ENCODE peak calls at places on chromosomes 4 and X, in nine cellular contexts. One of them, this sample, is unnamed.

GRCh38 chrX:5051831-5052491 is 1176.7 kb downstream of the NLGN4X start:
- DNase-seq in cardiac fibroblast: peak; percentile 90
- DNase-seq in astrocyte of the spinal cord: peak; percentile 90
- DNase-seq in heart left ventricle: peak; percentile 64
- DNase-seq in uterus: peak; percentile 18
- DNase-seq in GM12865: no peak
- DNase-seq in HL-60: no peak
- DNase-seq in epithelial cell of proximal tubule: peak; percentile 89
- DNase-seq in colonic mucosa: peak; percentile 34
- DNase-seq in this sample: no peak

GRCh38 chr4:16607241-16607640 is 291.2 kb downstream of the LDB2 start:
- DNase-seq in GM12865: no peak
- DNase-seq in epithelial cell of proximal tubule: no peak
- DNase-seq in cardiac fibroblast: no peak
- DNase-seq in uterus: no peak
- DNase-seq in colonic mucosa: no peak
- DNase-seq in heart left ventricle: no peak
- DNase-seq in HL-60: no peak
- DNase-seq in astrocyte of the spinal cord: no peak
- DNase-seq in this sample: no peak

GRCh38 chr4:99644453-99644852 is 13.2 kb downstream of the C4orf54 start:
- DNase-seq in GM12865: no peak
- DNase-seq in astrocyte of the spinal cord: no peak
- DNase-seq in HL-60: no peak
- DNase-seq in cardiac fibroblast: no peak
- DNase-seq in epithelial cell of proximal tubule: no peak
- DNase-seq in uterus: no peak
- DNase-seq in heart left ventricle: no peak
- DNase-seq in colonic mucosa: no peak
- DNase-seq in this sample: no peak

GRCh38 chrX:128436397-128437103 is 384.3 kb upstream of the ACTRT1 start:
- DNase-seq in astrocyte of the spinal cord: no peak
- DNase-seq in epithelial cell of proximal tubule: no peak
- DNase-seq in cardiac fibroblast: no peak
- DNase-seq in HL-60: no peak
- DNase-seq in colonic mucosa: no peak
- DNase-seq in uterus: no peak
- DNase-seq in heart left ventricle: no peak
- DNase-seq in GM12865: no peak
- DNase-seq in this sample: no peak

GRCh38 chr4:71941001-71941400 is 90.8 kb upstream of the NPFFR2 start:
- DNase-seq in HL-60: no peak
- DNase-seq in heart left ventricle: no peak
- DNase-seq in colonic mucosa: peak; percentile 19
- DNase-seq in astrocyte of the spinal cord: no peak
- DNase-seq in cardiac fibroblast: peak; percentile 43
- DNase-seq in GM12865: peak; percentile 39
- DNase-seq in epithelial cell of proximal tubule: no peak
- DNase-seq in uterus: no peak
- DNase-seq in this sample: no peak

GRCh38 chrX:49040376-49040955 is 2.7 kb downstream of the TFE3 start:
- DNase-seq in colonic mucosa: no peak
- DNase-seq in GM12865: no peak
- DNase-seq in HL-60: no peak
- DNase-seq in heart left ventricle: no peak
- DNase-seq in epithelial cell of proximal tubule: no peak
- DNase-seq in astrocyte of the spinal cord: peak; percentile 4
- DNase-seq in cardiac fibroblast: peak; percentile 59
- DNase-seq in uterus: no peak
- DNase-seq in this sample: no peak

GRCh38 chr4:43008793-43009192 is 116.3 kb downstream of the GRXCR1 start:
- DNase-seq in colonic mucosa: no peak
- DNase-seq in epithelial cell of proximal tubule: no peak
- DNase-seq in cardiac fibroblast: no peak
- DNase-seq in HL-60: no peak
- DNase-seq in astrocyte of the spinal cord: no peak
- DNase-seq in uterus: no peak
- DNase-seq in heart left ventricle: no peak
- DNase-seq in GM12865: no peak
- DNase-seq in this sample: no peak

GRCh38 chr4:54228563-54229501 is at the start of gene PDGFRA:
- DNase-seq in colonic mucosa: peak; percentile 56
- DNase-seq in astrocyte of the spinal cord: peak; percentile 89
- DNase-seq in GM12865: no peak
- DNase-seq in epithelial cell of proximal tubule: no peak
- DNase-seq in uterus: peak; percentile 87
- DNase-seq in HL-60: no peak
- DNase-seq in heart left ventricle: peak; percentile 67
- DNase-seq in cardiac fibroblast: peak; percentile 94
- DNase-seq in this sample: no peak

GRCh38 chrX:150270622-150271021 is 92.5 kb upstream of the MAMLD1 start:
- DNase-seq in GM12865: no peak
- DNase-seq in heart left ventricle: no peak
- DNase-seq in uterus: no peak
- DNase-seq in epithelial cell of proximal tubule: no peak
- DNase-seq in colonic mucosa: no peak
- DNase-seq in astrocyte of the spinal cord: no peak
- DNase-seq in HL-60: no peak
- DNase-seq in cardiac fibroblast: no peak
- DNase-seq in this sample: no peak

GRCh38 chrX:18674417-18674787 is 2.5 kb upstream of the RS1 start:
- DNase-seq in cardiac fibroblast: no peak
- DNase-seq in GM12865: no peak
- DNase-seq in astrocyte of the spinal cord: no peak
- DNase-seq in colonic mucosa: peak; percentile 34
- DNase-seq in HL-60: no peak
- DNase-seq in heart left ventricle: peak; percentile 32
- DNase-seq in uterus: peak; percentile 28
- DNase-seq in epithelial cell of proximal tubule: no peak
- DNase-seq in this sample: no peak

GRCh38 chr4:101697266-101697665 is 93.3 kb upstream of the BANK1 start:
- DNase-seq in epithelial cell of proximal tubule: no peak
- DNase-seq in astrocyte of the spinal cord: no peak
- DNase-seq in heart left ventricle: no peak
- DNase-seq in colonic mucosa: no peak
- DNase-seq in GM12865: no peak
- DNase-seq in cardiac fibroblast: no peak
- DNase-seq in uterus: no peak
- DNase-seq in HL-60: no peak
- DNase-seq in this sample: no peak

GRCh38 chr4:164716901-164717300 is 37.0 kb upstream of the SMIM31 start:
- DNase-seq in heart left ventricle: no peak
- DNase-seq in colonic mucosa: no peak
- DNase-seq in uterus: no peak
- DNase-seq in HL-60: no peak
- DNase-seq in cardiac fibroblast: no peak
- DNase-seq in GM12865: peak; percentile 36
- DNase-seq in astrocyte of the spinal cord: no peak
- DNase-seq in epithelial cell of proximal tubule: no peak
- DNase-seq in this sample: no peak
- TF ChIP-seq CTCF in heart left ventricle: no peak
- TF ChIP-seq CTCF in colonic mucosa: no peak
- TF ChIP-seq CTCF in uterus: no peak
- TF ChIP-seq CTCF in HL-60: peak; percentile 2
- TF ChIP-seq CTCF in cardiac fibroblast: no peak
- TF ChIP-seq CTCF in GM12865: peak; percentile 30
- TF ChIP-seq CTCF in astrocyte of the spinal cord: peak; percentile 22
- TF ChIP-seq CTCF in epithelial cell of proximal tubule: peak; percentile 48
- TF ChIP-seq CTCF in this sample: peak; percentile 29

GRCh38 chr4:152044341-152044740 is 283.5 kb upstream of the GATB start:
- DNase-seq in astrocyte of the spinal cord: no peak
- DNase-seq in colonic mucosa: no peak
- DNase-seq in HL-60: no peak
- DNase-seq in cardiac fibroblast: no peak
- DNase-seq in epithelial cell of proximal tubule: no peak
- DNase-seq in uterus: no peak
- DNase-seq in heart left ventricle: no peak
- DNase-seq in GM12865: no peak
- DNase-seq in this sample: no peak

GRCh38 chr4:152050098-152050497 is 289.3 kb upstream of the GATB start:
- DNase-seq in heart left ventricle: no peak
- DNase-seq in epithelial cell of proximal tubule: no peak
- DNase-seq in GM12865: no peak
- DNase-seq in astrocyte of the spinal cord: no peak
- DNase-seq in HL-60: no peak
- DNase-seq in uterus: no peak
- DNase-seq in colonic mucosa: no peak
- DNase-seq in cardiac fibroblast: no peak
- DNase-seq in this sample: no peak

GRCh38 chr4:152047451-152047850 is 286.6 kb upstream of the GATB start:
- DNase-seq in colonic mucosa: no peak
- DNase-seq in uterus: no peak
- DNase-seq in epithelial cell of proximal tubule: no peak
- DNase-seq in GM12865: no peak
- DNase-seq in astrocyte of the spinal cord: no peak
- DNase-seq in heart left ventricle: no peak
- DNase-seq in cardiac fibroblast: no peak
- DNase-seq in HL-60: no peak
- DNase-seq in this sample: no peak

GRCh38 chr4:152045397-152045780 is 284.6 kb upstream of the GATB start:
- DNase-seq in uterus: no peak
- DNase-seq in heart left ventricle: no peak
- DNase-seq in GM12865: no peak
- DNase-seq in colonic mucosa: no peak
- DNase-seq in cardiac fibroblast: no peak
- DNase-seq in HL-60: no peak
- DNase-seq in astrocyte of the spinal cord: no peak
- DNase-seq in epithelial cell of proximal tubule: no peak
- DNase-seq in this sample: no peak

DNA sequence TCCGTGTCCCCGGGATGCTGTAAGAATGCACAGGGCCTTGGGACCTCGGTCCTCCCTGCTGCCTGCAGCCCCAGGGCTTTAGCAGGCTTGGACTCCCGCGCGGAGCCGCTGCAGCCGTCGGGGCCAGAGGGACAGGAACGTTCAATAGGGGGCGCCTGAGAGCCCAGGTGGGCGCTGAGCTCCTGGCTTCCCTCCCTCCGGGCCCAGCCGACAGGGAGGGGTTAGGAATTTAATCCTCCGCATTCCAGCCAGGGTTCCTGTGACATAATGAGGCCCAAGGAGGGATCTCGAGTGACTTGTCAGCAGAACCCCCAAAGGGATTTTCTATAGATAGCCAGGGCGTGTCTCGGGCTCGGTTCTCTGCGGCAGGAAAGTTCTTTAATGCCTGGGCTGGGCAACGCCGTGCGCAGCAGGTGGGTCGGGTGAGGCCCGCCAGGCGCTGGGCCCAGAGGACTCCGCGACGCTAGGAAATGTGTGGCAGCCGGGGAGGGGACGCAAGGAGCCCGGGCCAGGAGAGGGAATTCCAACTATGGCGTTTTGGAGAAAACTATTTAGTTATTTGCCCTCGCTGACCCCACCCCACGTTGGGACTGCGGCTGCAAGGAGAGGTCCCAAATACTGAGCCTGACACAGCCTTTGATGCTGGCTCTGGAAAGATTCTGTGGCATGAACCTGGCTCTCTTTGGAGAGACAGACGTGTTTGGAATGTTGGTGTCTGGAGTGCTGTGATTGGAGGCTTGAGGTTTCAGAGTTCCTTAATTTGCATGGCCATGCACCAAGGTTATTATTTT is 285.2 kb upstream of the GATB start:
- DNase-seq in cardiac fibroblast: no peak
- DNase-seq in heart left ventricle: peak; percentile 42
- DNase-seq in epithelial cell of proximal tubule: no peak
- DNase-seq in colonic mucosa: peak; percentile 68
- DNase-seq in astrocyte of the spinal cord: no peak
- DNase-seq in HL-60: no peak
- DNase-seq in GM12865: no peak
- DNase-seq in uterus: no peak
- DNase-seq in this sample: no peak
- TF ChIP-seq CTCF in cardiac fibroblast: peak; percentile 56
- TF ChIP-seq CTCF in heart left ventricle: peak; percentile 48
- TF ChIP-seq CTCF in epithelial cell of proximal tubule: peak; percentile 82
- TF ChIP-seq CTCF in colonic mucosa: peak; percentile 52
- TF ChIP-seq CTCF in astrocyte of the spinal cord: peak; percentile 68
- TF ChIP-seq CTCF in HL-60: no peak
- TF ChIP-seq CTCF in GM12865: peak; percentile 31
- TF ChIP-seq CTCF in uterus: no peak
- TF ChIP-seq CTCF in this sample: peak; percentile 83

GRCh38 chrX:78123190-78123589 is 16.3 kb downstream of the TAF9B start:
- DNase-seq in GM12865: no peak
- DNase-seq in uterus: no peak
- DNase-seq in astrocyte of the spinal cord: peak; percentile 49
- DNase-seq in colonic mucosa: no peak
- DNase-seq in epithelial cell of proximal tubule: no peak
- DNase-seq in cardiac fibroblast: peak; percentile 57
- DNase-seq in heart left ventricle: no peak
- DNase-seq in HL-60: no peak
- DNase-seq in this sample: no peak

GRCh38 chrX:78119521-78120227 is 15.6 kb downstream of the PGK1 start:
- DNase-seq in GM12865: peak; percentile 19
- DNase-seq in cardiac fibroblast: no peak
- DNase-seq in astrocyte of the spinal cord: no peak
- DNase-seq in epithelial cell of proximal tubule: no peak
- DNase-seq in uterus: no peak
- DNase-seq in heart left ventricle: no peak
- DNase-seq in HL-60: no peak
- DNase-seq in colonic mucosa: no peak
- DNase-seq in this sample: no peak

GRCh38 chrX:78129714-78130113 is 9.7 kb downstream of the TAF9B start:
- DNase-seq in heart left ventricle: no peak
- DNase-seq in HL-60: no peak
- DNase-seq in cardiac fibroblast: no peak
- DNase-seq in GM12865: no peak
- DNase-seq in astrocyte of the spinal cord: no peak
- DNase-seq in epithelial cell of proximal tubule: no peak
- DNase-seq in uterus: no peak
- DNase-seq in colonic mucosa: no peak
- DNase-seq in this sample: no peak

GRCh38 chrX:78125148-78125547 is 14.3 kb downstream of the TAF9B start:
- DNase-seq in cardiac fibroblast: no peak
- DNase-seq in GM12865: no peak
- DNase-seq in astrocyte of the spinal cord: no peak
- DNase-seq in colonic mucosa: no peak
- DNase-seq in heart left ventricle: no peak
- DNase-seq in epithelial cell of proximal tubule: no peak
- DNase-seq in HL-60: no peak
- DNase-seq in uterus: no peak
- DNase-seq in this sample: no peak

DNA sequence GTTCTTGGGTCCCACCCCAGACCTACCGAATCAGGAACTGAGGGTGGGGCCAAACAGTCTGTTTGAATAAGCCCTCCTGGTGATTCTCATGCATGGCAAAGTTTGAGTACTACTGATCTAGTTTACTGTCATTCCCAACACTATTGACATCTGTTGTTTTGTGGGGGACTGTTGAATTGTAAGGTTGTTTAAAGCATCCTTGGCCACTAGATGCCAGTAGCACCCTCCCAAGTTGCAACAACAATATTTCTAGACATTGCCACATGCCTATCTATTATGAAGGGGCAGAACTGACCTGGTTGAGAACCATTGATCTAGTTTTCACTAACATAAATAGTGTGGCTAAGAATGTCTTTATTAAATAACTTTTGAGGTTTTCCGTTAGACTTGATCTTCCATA is 15.1 kb downstream of the TAF9B start:
- DNase-seq in heart left ventricle: no peak
- DNase-seq in epithelial cell of proximal tubule: no peak
- DNase-seq in HL-60: no peak
- DNase-seq in cardiac fibroblast: no peak
- DNase-seq in uterus: no peak
- DNase-seq in astrocyte of the spinal cord: no peak
- DNase-seq in GM12865: no peak
- DNase-seq in colonic mucosa: no peak
- DNase-seq in this sample: no peak
- TF ChIP-seq CTCF in heart left ventricle: no peak
- TF ChIP-seq CTCF in epithelial cell of proximal tubule: peak; percentile 40
- TF ChIP-seq CTCF in HL-60: no peak
- TF ChIP-seq CTCF in cardiac fibroblast: no peak
- TF ChIP-seq CTCF in uterus: no peak
- TF ChIP-seq CTCF in astrocyte of the spinal cord: peak; percentile 26
- TF ChIP-seq CTCF in GM12865: no peak
- TF ChIP-seq CTCF in colonic mucosa: no peak
- TF ChIP-seq CTCF in this sample: peak; percentile 64

GRCh38 chr4:162131256-162131655 is 32.5 kb downstream of the FSTL5 start:
- DNase-seq in cardiac fibroblast: no peak
- DNase-seq in epithelial cell of proximal tubule: no peak
- DNase-seq in colonic mucosa: no peak
- DNase-seq in uterus: no peak
- DNase-seq in GM12865: no peak
- DNase-seq in astrocyte of the spinal cord: no peak
- DNase-seq in HL-60: no peak
- DNase-seq in heart left ventricle: no peak
- DNase-seq in this sample: no peak
- TF ChIP-seq CTCF in cardiac fibroblast: no peak
- TF ChIP-seq CTCF in epithelial cell of proximal tubule: peak; percentile 43
- TF ChIP-seq CTCF in colonic mucosa: no peak
- TF ChIP-seq CTCF in uterus: no peak
- TF ChIP-seq CTCF in GM12865: no peak
- TF ChIP-seq CTCF in astrocyte of the spinal cord: peak; percentile 24
- TF ChIP-seq CTCF in HL-60: no peak
- TF ChIP-seq CTCF in heart left ventricle: no peak
- TF ChIP-seq CTCF in this sample: peak; percentile 63